ENCODE peak calls at places on chromosomes 12 and 14, in eight cellular contexts. One of them, this sample, is unnamed.

GRCh38 chr14:68846466-68846865 is 53.6 kb upstream of the ZFP36L1 start:
- DNase-seq in epithelial cell of esophagus: no peak
- DNase-seq in tibial nerve: no peak
- DNase-seq in uterus: no peak
- DNase-seq in M059J: no peak
- DNase-seq in CD4-positive, alpha-beta T cell: no peak
- DNase-seq in GM10248: no peak
- DNase-seq in Ammon's horn: no peak
- DNase-seq in this sample: no peak

GRCh38 chr12:132148368-132149045 is 4.2 kb downstream of the NOC4L start:
- DNase-seq in tibial nerve: no peak
- DNase-seq in uterus: no peak
- DNase-seq in CD4-positive, alpha-beta T cell: no peak
- DNase-seq in M059J: no peak
- DNase-seq in epithelial cell of esophagus: no peak
- DNase-seq in GM10248: no peak
- DNase-seq in Ammon's horn: no peak
- DNase-seq in this sample: no peak

GRCh38 chr12:50581226-50582184 is 76.7 kb downstream of the DIP2B start:
- DNase-seq in CD4-positive, alpha-beta T cell: no peak
- DNase-seq in epithelial cell of esophagus: peak
- DNase-seq in Ammon's horn: no peak
- DNase-seq in tibial nerve: no peak
- DNase-seq in GM10248: no peak
- DNase-seq in M059J: peak
- DNase-seq in uterus: no peak
- DNase-seq in this sample: peak

GRCh38 chr12:108484845-108485244 is 30.2 kb upstream of the FICD start:
- DNase-seq in tibial nerve: no peak
- DNase-seq in Ammon's horn: no peak
- DNase-seq in M059J: no peak
- DNase-seq in uterus: no peak
- DNase-seq in epithelial cell of esophagus: no peak
- DNase-seq in GM10248: no peak
- DNase-seq in CD4-positive, alpha-beta T cell: no peak
- DNase-seq in this sample: no peak

GRCh38 chr14:100711117-100711462 is 15.6 kb upstream of the DLK1 start:
- DNase-seq in CD4-positive, alpha-beta T cell: no peak
- DNase-seq in GM10248: no peak
- DNase-seq in tibial nerve: no peak
- DNase-seq in epithelial cell of esophagus: no peak
- DNase-seq in Ammon's horn: no peak
- DNase-seq in M059J: no peak
- DNase-seq in uterus: no peak
- DNase-seq in this sample: no peak

GRCh38 chr14:94480809-94481208 is 4.8 kb upstream of the SERPINA9 start:
- DNase-seq in M059J: peak
- DNase-seq in uterus: no peak
- DNase-seq in epithelial cell of esophagus: no peak
- DNase-seq in GM10248: no peak
- DNase-seq in CD4-positive, alpha-beta T cell: no peak
- DNase-seq in Ammon's horn: no peak
- DNase-seq in tibial nerve: no peak
- DNase-seq in this sample: peak

GRCh38 chr12:66984962-66985361 is 284.2 kb upstream of the CAND1 start:
- DNase-seq in tibial nerve: no peak
- DNase-seq in uterus: no peak
- DNase-seq in epithelial cell of esophagus: peak
- DNase-seq in CD4-positive, alpha-beta T cell: no peak
- DNase-seq in M059J: peak
- DNase-seq in Ammon's horn: no peak
- DNase-seq in GM10248: no peak
- DNase-seq in this sample: peak

GRCh38 chr12:54019111-54019811 is 9.0 kb upstream of the HOXC6 start:
- DNase-seq in uterus: no peak
- DNase-seq in GM10248: no peak
- DNase-seq in CD4-positive, alpha-beta T cell: no peak
- DNase-seq in epithelial cell of esophagus: no peak
- DNase-seq in Ammon's horn: no peak
- DNase-seq in M059J: peak
- DNase-seq in tibial nerve: no peak
- DNase-seq in this sample: no peak

GRCh38 chr12:51009038-51009437 is 17.1 kb downstream of the SLC11A2 start:
- DNase-seq in uterus: peak
- DNase-seq in tibial nerve: peak
- DNase-seq in M059J: no peak
- DNase-seq in CD4-positive, alpha-beta T cell: peak
- DNase-seq in GM10248: peak
- DNase-seq in Ammon's horn: peak
- DNase-seq in epithelial cell of esophagus: no peak
- DNase-seq in this sample: peak

GRCh38 chr14:92755495-92755894 is 7.1 kb upstream of the LGMN start:
- DNase-seq in CD4-positive, alpha-beta T cell: no peak
- DNase-seq in uterus: no peak
- DNase-seq in Ammon's horn: no peak
- DNase-seq in M059J: no peak
- DNase-seq in GM10248: no peak
- DNase-seq in tibial nerve: no peak
- DNase-seq in epithelial cell of esophagus: no peak
- DNase-seq in this sample: no peak

GRCh38 chr14:102508410-102508773 is 1.2 kb downstream of the ANKRD9 start:
- DNase-seq in M059J: no peak
- DNase-seq in uterus: no peak
- DNase-seq in tibial nerve: no peak
- DNase-seq in GM10248: no peak
- DNase-seq in epithelial cell of esophagus: peak
- DNase-seq in Ammon's horn: no peak
- DNase-seq in CD4-positive, alpha-beta T cell: no peak
- DNase-seq in this sample: no peak

GRCh38 chr12:59792647-59793046 is 196.8 kb downstream of the SLC16A7 start:
- DNase-seq in CD4-positive, alpha-beta T cell: no peak
- DNase-seq in epithelial cell of esophagus: no peak
- DNase-seq in M059J: no peak
- DNase-seq in tibial nerve: no peak
- DNase-seq in GM10248: no peak
- DNase-seq in Ammon's horn: no peak
- DNase-seq in uterus: no peak
- DNase-seq in this sample: no peak

GRCh38 chr14:85688024-85688423 is 158.1 kb downstream of the FLRT2 start:
- DNase-seq in CD4-positive, alpha-beta T cell: no peak
- DNase-seq in GM10248: no peak
- DNase-seq in Ammon's horn: no peak
- DNase-seq in M059J: no peak
- DNase-seq in tibial nerve: no peak
- DNase-seq in uterus: no peak
- DNase-seq in epithelial cell of esophagus: peak
- DNase-seq in this sample: no peak

GRCh38 chr12:115872919-115873357 is 404.6 kb downstream of the MED13L start:
- DNase-seq in CD4-positive, alpha-beta T cell: no peak
- DNase-seq in epithelial cell of esophagus: peak
- DNase-seq in Ammon's horn: no peak
- DNase-seq in tibial nerve: no peak
- DNase-seq in M059J: peak
- DNase-seq in GM10248: no peak
- DNase-seq in uterus: no peak
- DNase-seq in this sample: no peak

GRCh38 chr12:108811411-108812185 is 45.8 kb downstream of the SSH1 start:
- DNase-seq in Ammon's horn: no peak
- DNase-seq in M059J: no peak
- DNase-seq in uterus: no peak
- DNase-seq in epithelial cell of esophagus: no peak
- DNase-seq in tibial nerve: no peak
- DNase-seq in CD4-positive, alpha-beta T cell: no peak
- DNase-seq in GM10248: no peak
- DNase-seq in this sample: no peak

GRCh38 chr14:106459971-106460730 is 933.8 kb downstream of the TMEM121 start:
- DNase-seq in epithelial cell of esophagus: no peak
- DNase-seq in tibial nerve: no peak
- DNase-seq in uterus: no peak
- DNase-seq in M059J: peak
- DNase-seq in Ammon's horn: no peak
- DNase-seq in GM10248: peak
- DNase-seq in CD4-positive, alpha-beta T cell: peak
- DNase-seq in this sample: no peak

GRCh38 chr14:61561657-61562276 is 133.5 kb upstream of the HIF1A start:
- DNase-seq in epithelial cell of esophagus: peak
- DNase-seq in CD4-positive, alpha-beta T cell: no peak
- DNase-seq in Ammon's horn: no peak
- DNase-seq in M059J: peak
- DNase-seq in GM10248: no peak
- DNase-seq in tibial nerve: peak
- DNase-seq in uterus: peak
- DNase-seq in this sample: peak